ENCODE peak calls at places on chromosomes 4 and X, in seven cellular contexts. T is IMR-90, Z is H1, K is H9, C is mesenchymal stem cell, O is mesendoderm, L is trophoblast cell. S is an unnamed sample.
A peak's percentile ranks its signal among the peaks of the same experiment; 100 is the strongest.

GRCh38 chrX:39144965-39145364 is 343.7 kb downstream of the MID1IP1 start:
- DNase-seq in T (no peak), Z (no peak), K (no peak), C (no peak), O (no peak), L (peak; percentile 5), S (no peak)

GRCh38 chr4:26217961-26218676 is 102.7 kb upstream of the RBPJ start:
- DNase-seq in T (no peak), Z (no peak), K (no peak), C (no peak), O (peak; percentile 41), L (peak; percentile 74), S (no peak)

GRCh38 chrX:3066555-3066954 is 25.3 kb downstream of the ARSF start:
- DNase-seq in T (peak; percentile 3), Z (no peak), K (no peak), C (peak; percentile 3), O (no peak), L (peak; percentile 52), S (no peak)

GRCh38 chrX:2485789-2486345 is 14.9 kb downstream of the DHRSX start:
- DNase-seq in T (no peak), Z (no peak), K (no peak), C (no peak), O (no peak), L (no peak), S (no peak)

GRCh38 chr4:61336911-61337310 is 136.8 kb downstream of the ADGRL3 start:
- DNase-seq in T (no peak), Z (no peak), K (peak; percentile 53), C (no peak), O (peak; percentile 74), L (no peak), S (peak; percentile 24)

GRCh38 chr4:55364691-55365346 is 18.8 kb downstream of the SRD5A3 start:
- DNase-seq in T (no peak), Z (no peak), K (no peak), C (no peak), O (peak; percentile 35), L (no peak), S (no peak)

GRCh38 chrX:53284684-53285447 is 3.5 kb upstream of the IQSEC2 start:
- DNase-seq in T (peak; percentile 36), Z (peak; percentile 77), K (peak; percentile 68), C (peak; percentile 46), O (peak; percentile 64), L (peak; percentile 70), S (peak; percentile 42)

GRCh38 chrX:31057691-31058090 is 14.2 kb downstream of the FTHL17 start:
- DNase-seq in T (no peak), Z (no peak), K (no peak), C (no peak), O (no peak), L (no peak), S (no peak)

GRCh38 chr4:143391261-143391660 is 54.6 kb downstream of the GAB1 start:
- DNase-seq in T (no peak), Z (no peak), K (no peak), C (no peak), O (no peak), L (no peak), S (no peak)

GRCh38 chr4:170853422-170854021 is 763.8 kb upstream of the AADAT start:
- DNase-seq in T (no peak), Z (peak; percentile 69), K (peak; percentile 71), C (peak; percentile 51), O (peak; percentile 74), L (peak; percentile 54), S (peak; percentile 31)

GRCh38 chrX:68588653-68589371 is 58.7 kb upstream of the STARD8 start:
- DNase-seq in T (peak; percentile 1), Z (no peak), K (no peak), C (no peak), O (no peak), L (peak; percentile 53), S (no peak)

GRCh38 chrX:40402771-40403533 is 177.8 kb upstream of the ATP6AP2 start:
- DNase-seq in T (peak; percentile 46), Z (no peak), K (no peak), C (peak; percentile 52), O (peak; percentile 22), L (peak; percentile 56), S (no peak)

GRCh38 chrX:153689654-153690465 is 2.1 kb downstream of the SLC6A8 start:
- DNase-seq in T (peak; percentile 23), Z (no peak), K (peak; percentile 59), C (no peak), O (peak; percentile 45), L (peak; percentile 31), S (no peak)

GRCh38 chrX:15016051-15016450 is 142.8 kb downstream of the MOSPD2 start:
- DNase-seq in T (peak; percentile 4), Z (no peak), K (no peak), C (no peak), O (no peak), L (no peak), S (no peak)

DNA sequence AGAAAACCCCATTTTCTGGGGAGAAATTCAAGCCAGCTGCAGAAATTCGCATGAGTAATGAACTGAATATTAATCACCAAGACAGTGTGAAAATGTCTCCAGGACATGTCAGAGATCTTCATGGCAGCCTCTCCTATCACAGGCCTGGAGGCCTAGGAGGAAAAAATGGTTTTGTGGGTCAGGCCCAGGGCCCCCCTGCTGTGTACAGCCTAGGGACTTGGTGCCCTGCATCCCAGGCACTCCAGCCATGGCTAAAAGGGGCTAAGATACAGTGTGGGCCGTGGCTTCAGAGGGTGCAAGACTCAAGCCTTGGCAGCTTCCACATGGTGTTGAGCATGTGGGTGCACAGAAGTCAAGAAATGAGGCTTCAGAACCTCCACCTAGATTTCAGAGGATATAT is 185.9 kb upstream of the GATB start:
- DNase-seq in T (no peak), Z (no peak), K (no peak), C (no peak), O (no peak), L (no peak), S (no peak)
- H3K18ac ChIP-seq in T (no peak overlapping the region), Z (no peak overlapping the region), K (no peak overlapping the region), C (no peak overlapping the region), O (no peak overlapping the region), L (no peak overlapping the region), S (no peak overlapping the region)

GRCh38 chr4:178415925-178416324 is 973.7 kb upstream of the AGA start:
- DNase-seq in T (no peak), Z (no peak), K (peak; percentile 36), C (no peak), O (no peak), L (no peak), S (no peak)

GRCh38 chr4:178414042-178414441 is 971.8 kb upstream of the AGA start:
- DNase-seq in T (no peak), Z (no peak), K (no peak), C (no peak), O (no peak), L (no peak), S (no peak)

GRCh38 chr4:178412455-178412854 is 970.2 kb upstream of the AGA start:
- DNase-seq in T (no peak), Z (no peak), K (no peak), C (no peak), O (no peak), L (no peak), S (no peak)

GRCh38 chr4:178414881-178415446 is 972.7 kb upstream of the AGA start:
- DNase-seq in T (no peak), Z (no peak), K (no peak), C (no peak), O (no peak), L (no peak), S (no peak)
- H3K18ac ChIP-seq in T (no peak overlapping the region), Z (no peak overlapping the region), K (no peak overlapping the region), C (no peak overlapping the region), O (no peak overlapping the region), L (no peak overlapping the region), S (no peak overlapping the region)

GRCh38 chr4:3210467-3210866 is 38.5 kb upstream of the MSANTD1 start:
- DNase-seq in T (no peak), Z (no peak), K (no peak), C (no peak), O (no peak), L (no peak), S (no peak)

GRCh38 chr4:3211866-3212265 is 37.1 kb upstream of the MSANTD1 start:
- DNase-seq in T (no peak), Z (no peak), K (no peak), C (no peak), O (no peak), L (no peak), S (no peak)

GRCh38 chr4:3213101-3213416 is 35.9 kb upstream of the MSANTD1 start:
- DNase-seq in T (no peak), Z (no peak), K (no peak), C (no peak), O (no peak), L (no peak), S (no peak)

GRCh38 chr4:3213661-3214250 is 35.2 kb upstream of the MSANTD1 start:
- DNase-seq in T (no peak), Z (no peak), K (no peak), C (no peak), O (no peak), L (no peak), S (no peak)

GRCh38 chr4:3212391-3213100 is 36.4 kb upstream of the MSANTD1 start:
- DNase-seq in T (no peak), Z (no peak), K (no peak), C (no peak), O (no peak), L (no peak), S (no peak)
- H3K18ac ChIP-seq in T (no peak overlapping the region), Z (no peak overlapping the region), K (no peak overlapping the region), C (no peak overlapping the region), O (no peak overlapping the region), L (no peak overlapping the region), S (no peak overlapping the region)

DNA sequence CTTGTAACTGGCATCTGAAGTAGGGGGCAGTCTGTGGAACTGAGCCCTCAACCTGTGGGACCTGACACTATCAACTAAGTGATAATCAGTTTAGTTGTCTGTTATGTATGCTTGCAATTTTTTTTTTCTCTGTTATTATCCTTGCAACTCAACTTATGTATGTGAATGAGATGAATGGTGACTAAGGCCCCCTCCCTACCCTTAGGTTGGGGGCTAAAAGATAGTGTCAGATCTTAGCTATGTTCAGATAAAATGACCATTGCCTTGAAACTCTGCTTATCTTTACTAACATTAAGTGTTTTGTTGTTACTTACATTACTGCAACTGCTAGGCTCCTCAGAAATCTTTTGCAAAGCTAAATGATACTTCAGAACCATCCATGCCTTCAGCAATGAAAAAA is 31.5 kb downstream of the TMEM184C start:
- DNase-seq in T (no peak), Z (no peak), K (no peak), C (no peak), O (peak; percentile 17), L (peak; percentile 81), S (no peak)
- H3K18ac ChIP-seq in T (no peak overlapping the region), Z (no peak overlapping the region), K (no peak overlapping the region), C (no peak overlapping the region), O (no peak overlapping the region), L (no peak overlapping the region), S (no peak overlapping the region)

DNA sequence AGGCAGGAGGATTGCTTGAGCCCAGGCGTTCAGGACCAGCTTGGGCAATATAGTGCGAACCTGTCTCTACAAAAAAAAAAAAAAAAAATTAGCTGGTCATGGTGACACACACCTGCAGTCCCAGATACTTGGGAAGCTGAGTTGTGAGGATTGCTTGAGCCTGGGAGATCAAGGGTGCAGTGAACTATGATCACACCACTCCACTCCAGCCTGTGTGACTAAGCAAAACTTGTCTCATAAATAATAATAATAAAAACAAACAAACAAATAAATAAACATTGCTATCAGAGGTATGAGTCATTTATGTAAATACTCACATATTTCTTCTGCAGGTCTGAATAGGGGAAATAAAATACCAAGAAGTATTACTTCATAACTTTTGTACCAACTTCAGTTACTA is 1372.7 kb upstream of the AGA start:
- DNase-seq in T (no peak), Z (no peak), K (no peak), C (no peak), O (no peak), L (no peak), S (no peak)
- H3K18ac ChIP-seq in T (no peak overlapping the region), Z (no peak overlapping the region), K (no peak overlapping the region), C (no peak overlapping the region), O (no peak overlapping the region), L (no peak overlapping the region), S (no peak overlapping the region)

S was measured in neuronal stem cell.